ENCODE peak calls at places on chromosomes 5 and 9, in five cellular contexts. I is HCT116, U is HepG2, M is GM12878, C is K562. D is an unnamed sample.
A peak's percentile ranks its signal among the peaks of the same experiment; 100 is the strongest.

GRCh38 chr5:150164640-150165039 is 1.9 kb upstream of the CDX1 start:
- DNase-seq in I (no peak), U (no peak), C (no peak), M (no peak), D (no peak)

GRCh38 chr5:60959156-60959555 is 14.2 kb downstream of the NDUFAF2 start:
- DNase-seq in U (no peak), M (no peak), I (peak; percentile 21), C (no peak), D (peak; percentile 14)

GRCh38 chr5:127373858-127374491 is 83.4 kb downstream of the MEGF10 start:
- DNase-seq in M (no peak), U (no peak), I (no peak), C (peak; percentile 14), D (no peak)

GRCh38 chr5:66230551-66230950 is 86.5 kb downstream of the SREK1 start:
- DNase-seq in C (no peak), I (no peak), M (no peak), U (no peak), D (no peak)

GRCh38 chr5:90916947-90917800 is 358.6 kb downstream of the ADGRV1 start:
- DNase-seq in I (no peak), M (no peak), U (no peak), C (no peak), D (no peak)

GRCh38 chr5:124263680-124264491 is 482.6 kb downstream of the ZNF608 start:
- DNase-seq in I (no peak), U (no peak), M (no peak), C (no peak), D (no peak)

GRCh38 chr5:157312492-157312891 is 46.6 kb downstream of the CYFIP2 start:
- DNase-seq in M (peak; percentile 59), I (peak; percentile 67), C (peak; percentile 52), U (peak; percentile 62), D (peak; percentile 82)

GRCh38 chr9:76255781-76256455 is 138.3 kb downstream of the RFK start:
- DNase-seq in M (no peak), U (no peak), C (no peak), I (no peak), D (no peak)

GRCh38 chr9:77916410-77916819 is 115.2 kb downstream of the GNAQ start:
- DNase-seq in C (no peak), I (no peak), M (peak; percentile 24), U (no peak), D (no peak)

GRCh38 chr5:141869514-141869913 is 8.7 kb downstream of the PCDH1 start:
- DNase-seq in I (no peak), C (no peak), U (no peak), M (no peak), D (no peak)

GRCh38 chr9:135075234-135076142 is 12.0 kb upstream of the OLFM1 start:
- DNase-seq in I (no peak), C (no peak), U (no peak), M (no peak), D (peak; percentile 91)

GRCh38 chr9:113568481-113569321 is 105.2 kb downstream of the RGS3 start:
- DNase-seq in M (no peak), U (no peak), C (no peak), I (no peak), D (peak; percentile 59)

GRCh38 chr5:13408616-13409015 is 535.9 kb downstream of the DNAH5 start:
- DNase-seq in M (no peak), U (no peak), I (no peak), C (no peak), D (no peak)

GRCh38 chr9:2132484-2133082 is 117.4 kb downstream of the SMARCA2 start:
- DNase-seq in I (peak; percentile 6), U (no peak), M (no peak), C (peak; percentile 6), D (peak; percentile 44)

GRCh38 chr5:7805379-7805778 is 45.6 kb downstream of the CFAP90 start:
- DNase-seq in U (peak; percentile 9), C (no peak), M (no peak), I (peak; percentile 2), D (no peak)

GRCh38 chr5:153147891-153148623 is 342.4 kb upstream of the GRIA1 start:
- DNase-seq in M (no peak), U (peak; percentile 11), I (no peak), C (no peak), D (peak; percentile 9)

GRCh38 chr9:109401169-109401989 is 80.5 kb upstream of the EPB41L4B start:
- DNase-seq in I (peak; percentile 49), M (no peak), U (peak; percentile 65), C (peak; percentile 78), D (peak; percentile 68)

GRCh38 chr5:17365326-17365725 is 132.7 kb upstream of the TAF11L2 start:
- DNase-seq in I (no peak), C (no peak), M (no peak), U (no peak), D (no peak)

GRCh38 chr9:34252670-34253459 is 74.0 kb downstream of the UBAP1 start:
- DNase-seq in M (no peak), C (peak; percentile 80), I (peak; percentile 18), U (peak; percentile 50), D (peak; percentile 72)

GRCh38 chr9:82681809-82682208 is 381.1 kb downstream of the RASEF start:
- DNase-seq in M (no peak), U (no peak), I (no peak), C (no peak), D (no peak)

GRCh38 chr5:113336975-113337374 is 97.8 kb downstream of the TSSK1B start:
- DNase-seq in I (peak; percentile 70), C (no peak), M (no peak), U (peak; percentile 46), D (peak; percentile 22)

GRCh38 chr5:106451998-106452397 is 1218.7 kb downstream of the EFNA5 start:
- DNase-seq in C (no peak), I (no peak), U (no peak), M (no peak), D (no peak)

DNA sequence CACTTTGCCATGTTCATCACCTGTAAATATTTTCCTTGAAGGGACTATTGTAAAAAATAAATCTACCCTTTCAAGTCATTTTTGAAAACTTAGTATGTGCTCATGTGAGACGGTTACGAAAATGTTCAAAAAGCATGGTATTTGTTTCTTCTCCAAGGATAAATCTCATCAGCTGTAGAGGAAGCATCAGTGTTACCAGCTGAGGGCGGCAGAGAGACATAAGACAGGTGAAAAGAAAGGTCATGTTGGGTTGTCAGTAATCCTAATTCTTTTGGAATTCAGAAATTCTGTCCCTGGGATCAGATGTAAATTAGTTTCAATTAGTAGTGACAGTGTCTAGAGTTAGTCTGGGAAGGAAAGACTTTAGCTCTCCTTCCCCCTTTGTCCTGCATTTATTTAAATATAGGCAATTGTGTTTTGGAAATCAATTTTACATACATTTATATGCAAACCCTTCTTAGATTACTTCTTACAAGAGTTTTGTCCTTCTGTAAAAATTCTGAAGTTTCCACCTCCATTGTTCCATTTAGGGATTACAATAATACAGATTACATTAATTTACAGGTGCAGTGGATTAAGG is 791.9 kb upstream of the CDH6 start:
- DNase-seq in C (no peak), I (no peak), U (peak; percentile 53), M (no peak), D (peak; percentile 3)
- TF ChIP-seq YY1 in C (no peak), I (no peak), U (no peak), M (no peak), D (no peak)

DNA sequence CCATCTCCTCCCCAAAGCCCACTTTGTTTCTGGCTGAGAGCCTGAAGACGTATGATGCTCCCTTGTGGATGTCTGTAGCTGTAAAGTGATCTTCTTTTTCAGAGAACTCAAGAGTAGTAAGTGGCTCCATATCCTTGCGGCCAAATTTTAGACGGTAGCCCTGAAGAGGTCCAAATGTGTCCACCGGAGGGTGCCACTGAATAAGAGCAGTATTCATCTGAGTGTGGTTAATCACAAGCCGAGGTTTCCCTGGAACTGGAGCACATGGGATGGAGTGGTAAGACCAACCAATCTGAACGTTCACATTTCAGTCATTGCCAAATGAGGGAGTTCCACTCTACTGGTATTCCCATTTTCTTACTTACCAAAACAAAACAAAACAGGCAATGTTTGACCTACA is 686.5 kb upstream of the DMAC1 start:
- DNase-seq in M (no peak), U (no peak), I (no peak), C (no peak), D (peak; percentile 8)
- TF ChIP-seq REST in M (no peak), U (no peak), I (no peak), C (no peak), D (no peak)

GRCh38 chr9:92974161-92974661 is 26.9 kb downstream of the FGD3 start:
- DNase-seq in C (no peak), M (no peak), I (no peak), U (peak; percentile 32), D (no peak)
- TF ChIP-seq YY1 in C (no peak), M (no peak), I (no peak), U (no peak), D (no peak)

DNA sequence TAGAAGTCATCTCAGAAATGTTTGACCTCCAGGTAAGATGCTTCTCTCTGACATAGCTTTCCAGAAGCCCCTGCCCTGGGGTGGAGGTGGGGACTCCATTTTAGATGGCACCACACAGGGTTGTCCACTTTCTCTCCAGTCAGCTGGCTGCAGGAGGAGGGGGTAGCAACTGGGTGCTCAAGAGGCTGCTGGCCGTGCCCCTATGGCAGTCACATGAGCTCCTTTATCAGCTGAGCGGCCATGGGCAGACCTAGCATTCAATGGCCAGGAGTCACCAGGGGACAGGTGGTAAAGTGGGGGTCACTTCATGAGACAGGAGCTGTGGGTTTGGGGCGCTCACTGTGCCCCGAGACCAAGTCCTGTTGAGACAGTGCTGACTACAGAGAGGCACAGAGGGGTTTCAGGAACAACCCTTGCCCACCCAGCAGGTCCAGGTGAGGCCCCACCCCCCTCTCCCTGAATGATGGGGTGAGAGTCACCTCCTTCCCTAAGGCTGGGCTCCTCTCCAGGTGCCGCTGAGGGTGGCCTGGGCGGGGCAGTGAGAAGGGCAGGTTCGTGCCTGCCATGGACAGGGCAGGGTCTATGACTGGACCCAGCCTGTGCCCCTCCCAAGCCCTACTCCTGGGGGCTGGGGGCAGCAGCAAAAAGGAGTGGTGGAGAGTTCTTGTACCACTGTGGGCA is 642 bp downstream of the CSF2 start:
- DNase-seq in C (no peak), I (no peak), M (no peak), U (no peak), D (no peak)
- TF ChIP-seq REST in C (no peak), I (no peak), M (no peak), U (no peak), D (no peak)

GRCh38 chr5:138948391-138949222 is 73.5 kb upstream of the LRRTM2 start:
- DNase-seq in M (no peak), I (no peak), U (no peak), C (no peak), D (peak; percentile 82)
- TF ChIP-seq YY1 in M (no peak), I (no peak), U (no peak), C (no peak), D (no peak)